ENCODE peak calls at places on chromosomes 13 and 19, in ten cellular contexts. One of them, this sample, is unnamed.

GRCh38 chr19:604355-604754 is 14.7 kb downstream of the HCN2 start:
- DNase-seq in cardiac muscle cell: no peak
- DNase-seq in AG09309: no peak
- DNase-seq in tibial artery: no peak
- DNase-seq in dorsolateral prefrontal cortex: no peak
- DNase-seq in IMR-90: no peak
- DNase-seq in left ventricle myocardium inferior: no peak
- DNase-seq in OCI-LY7: peak
- DNase-seq in WTC11: no peak
- DNase-seq in HL-60: peak
- DNase-seq in this sample: peak

GRCh38 chr13:35549481-35549880 is 73.0 kb upstream of the MAB21L1 start:
- DNase-seq in cardiac muscle cell: no peak
- DNase-seq in AG09309: peak
- DNase-seq in tibial artery: no peak
- DNase-seq in dorsolateral prefrontal cortex: no peak
- DNase-seq in IMR-90: peak
- DNase-seq in left ventricle myocardium inferior: no peak
- DNase-seq in OCI-LY7: no peak
- DNase-seq in WTC11: no peak
- DNase-seq in HL-60: no peak
- DNase-seq in this sample: no peak

GRCh38 chr19:57110592-57111328 is 9.0 kb upstream of the USP29 start:
- DNase-seq in cardiac muscle cell: no peak
- DNase-seq in AG09309: no peak
- DNase-seq in tibial artery: no peak
- DNase-seq in dorsolateral prefrontal cortex: no peak
- DNase-seq in IMR-90: no peak
- DNase-seq in left ventricle myocardium inferior: no peak
- DNase-seq in OCI-LY7: peak
- DNase-seq in WTC11: no peak
- DNase-seq in HL-60: no peak
- DNase-seq in this sample: no peak

GRCh38 chr19:13163609-13164364 is 13.6 kb downstream of the IER2 start:
- DNase-seq in cardiac muscle cell: peak
- DNase-seq in AG09309: no peak
- DNase-seq in tibial artery: peak
- DNase-seq in dorsolateral prefrontal cortex: no peak
- DNase-seq in IMR-90: peak
- DNase-seq in left ventricle myocardium inferior: peak
- DNase-seq in OCI-LY7: peak
- DNase-seq in WTC11: peak
- DNase-seq in HL-60: peak
- DNase-seq in this sample: peak

GRCh38 chr13:76226941-76227340 is 590.8 kb downstream of the LMO7 start:
- DNase-seq in cardiac muscle cell: no peak
- DNase-seq in AG09309: no peak
- DNase-seq in tibial artery: no peak
- DNase-seq in dorsolateral prefrontal cortex: no peak
- DNase-seq in IMR-90: peak
- DNase-seq in left ventricle myocardium inferior: no peak
- DNase-seq in OCI-LY7: no peak
- DNase-seq in WTC11: no peak
- DNase-seq in HL-60: no peak
- DNase-seq in this sample: no peak

GRCh38 chr19:31185261-31185660 is 164.0 kb downstream of the TSHZ3 start:
- DNase-seq in cardiac muscle cell: no peak
- DNase-seq in AG09309: no peak
- DNase-seq in tibial artery: no peak
- DNase-seq in dorsolateral prefrontal cortex: no peak
- DNase-seq in IMR-90: no peak
- DNase-seq in left ventricle myocardium inferior: no peak
- DNase-seq in OCI-LY7: no peak
- DNase-seq in WTC11: no peak
- DNase-seq in HL-60: no peak
- DNase-seq in this sample: no peak

GRCh38 chr19:10288662-10289166 is 1.0 kb upstream of the ICAM5 start:
- DNase-seq in cardiac muscle cell: peak
- DNase-seq in AG09309: no peak
- DNase-seq in tibial artery: no peak
- DNase-seq in dorsolateral prefrontal cortex: peak
- DNase-seq in IMR-90: peak
- DNase-seq in left ventricle myocardium inferior: no peak
- DNase-seq in OCI-LY7: peak
- DNase-seq in WTC11: peak
- DNase-seq in HL-60: no peak
- DNase-seq in this sample: peak

GRCh38 chr13:73451120-73452029 is 392.6 kb downstream of the KLF5 start:
- DNase-seq in cardiac muscle cell: no peak
- DNase-seq in AG09309: no peak
- DNase-seq in tibial artery: no peak
- DNase-seq in dorsolateral prefrontal cortex: no peak
- DNase-seq in IMR-90: no peak
- DNase-seq in left ventricle myocardium inferior: no peak
- DNase-seq in OCI-LY7: no peak
- DNase-seq in WTC11: no peak
- DNase-seq in HL-60: no peak
- DNase-seq in this sample: no peak

GRCh38 chr13:73421310-73421912 is 362.6 kb downstream of the KLF5 start:
- DNase-seq in cardiac muscle cell: no peak
- DNase-seq in AG09309: no peak
- DNase-seq in tibial artery: no peak
- DNase-seq in dorsolateral prefrontal cortex: no peak
- DNase-seq in IMR-90: peak
- DNase-seq in left ventricle myocardium inferior: no peak
- DNase-seq in OCI-LY7: no peak
- DNase-seq in WTC11: no peak
- DNase-seq in HL-60: no peak
- DNase-seq in this sample: no peak

GRCh38 chr19:51338563-51339312 is 3.2 kb downstream of the VSIG10L start:
- DNase-seq in cardiac muscle cell: peak
- DNase-seq in AG09309: no peak
- DNase-seq in tibial artery: peak
- DNase-seq in dorsolateral prefrontal cortex: peak
- DNase-seq in IMR-90: peak
- DNase-seq in left ventricle myocardium inferior: peak
- DNase-seq in OCI-LY7: peak
- DNase-seq in WTC11: peak
- DNase-seq in HL-60: peak
- DNase-seq in this sample: peak

GRCh38 chr19:53927745-53928144 is 18.7 kb downstream of the CACNG7 start:
- DNase-seq in cardiac muscle cell: peak
- DNase-seq in AG09309: peak
- DNase-seq in tibial artery: no peak
- DNase-seq in dorsolateral prefrontal cortex: no peak
- DNase-seq in IMR-90: peak
- DNase-seq in left ventricle myocardium inferior: no peak
- DNase-seq in OCI-LY7: peak
- DNase-seq in WTC11: peak
- DNase-seq in HL-60: no peak
- DNase-seq in this sample: no peak

GRCh38 chr19:13053761-13054604 is 48.7 kb downstream of the LYL1 start:
- DNase-seq in cardiac muscle cell: peak
- DNase-seq in AG09309: peak
- DNase-seq in tibial artery: peak
- DNase-seq in dorsolateral prefrontal cortex: no peak
- DNase-seq in IMR-90: peak
- DNase-seq in left ventricle myocardium inferior: peak
- DNase-seq in OCI-LY7: no peak
- DNase-seq in WTC11: peak
- DNase-seq in HL-60: no peak
- DNase-seq in this sample: no peak

GRCh38 chr19:42422576-42423461 is 4.4 kb downstream of the LIPE start:
- DNase-seq in cardiac muscle cell: peak
- DNase-seq in AG09309: no peak
- DNase-seq in tibial artery: no peak
- DNase-seq in dorsolateral prefrontal cortex: no peak
- DNase-seq in IMR-90: no peak
- DNase-seq in left ventricle myocardium inferior: no peak
- DNase-seq in OCI-LY7: peak
- DNase-seq in WTC11: peak
- DNase-seq in HL-60: peak
- DNase-seq in this sample: no peak

GRCh38 chr13:76397413-76397812 is 488.8 kb downstream of the KCTD12 start:
- DNase-seq in cardiac muscle cell: no peak
- DNase-seq in AG09309: no peak
- DNase-seq in tibial artery: no peak
- DNase-seq in dorsolateral prefrontal cortex: no peak
- DNase-seq in IMR-90: no peak
- DNase-seq in left ventricle myocardium inferior: no peak
- DNase-seq in OCI-LY7: no peak
- DNase-seq in WTC11: no peak
- DNase-seq in HL-60: no peak
- DNase-seq in this sample: no peak

GRCh38 chr13:35475960-35476943 is at the start of gene MAB21L1:
- DNase-seq in cardiac muscle cell: peak
- DNase-seq in AG09309: no peak
- DNase-seq in tibial artery: peak
- DNase-seq in dorsolateral prefrontal cortex: no peak
- DNase-seq in IMR-90: peak
- DNase-seq in left ventricle myocardium inferior: no peak
- DNase-seq in OCI-LY7: no peak
- DNase-seq in WTC11: no peak
- DNase-seq in HL-60: peak
- DNase-seq in this sample: peak

GRCh38 chr19:2542341-2543069 is 66.6 kb downstream of the GADD45B start:
- DNase-seq in cardiac muscle cell: peak
- DNase-seq in AG09309: no peak
- DNase-seq in tibial artery: no peak
- DNase-seq in dorsolateral prefrontal cortex: no peak
- DNase-seq in IMR-90: peak
- DNase-seq in left ventricle myocardium inferior: peak
- DNase-seq in OCI-LY7: no peak
- DNase-seq in WTC11: peak
- DNase-seq in HL-60: peak
- DNase-seq in this sample: no peak

GRCh38 chr19:10305139-10305806 is 4.3 kb downstream of the ZGLP1 start:
- DNase-seq in cardiac muscle cell: no peak
- DNase-seq in AG09309: no peak
- DNase-seq in tibial artery: no peak
- DNase-seq in dorsolateral prefrontal cortex: peak
- DNase-seq in IMR-90: peak
- DNase-seq in left ventricle myocardium inferior: no peak
- DNase-seq in OCI-LY7: no peak
- DNase-seq in WTC11: no peak
- DNase-seq in HL-60: peak
- DNase-seq in this sample: peak

GRCh38 chr13:51083706-51084105 is 27.4 kb downstream of the C13orf42 start:
- DNase-seq in cardiac muscle cell: no peak
- DNase-seq in AG09309: no peak
- DNase-seq in tibial artery: no peak
- DNase-seq in dorsolateral prefrontal cortex: no peak
- DNase-seq in IMR-90: no peak
- DNase-seq in left ventricle myocardium inferior: no peak
- DNase-seq in OCI-LY7: no peak
- DNase-seq in WTC11: no peak
- DNase-seq in HL-60: no peak
- DNase-seq in this sample: no peak
- TF ChIP-seq CTCF in cardiac muscle cell: no peak
- TF ChIP-seq CTCF in AG09309: no peak
- TF ChIP-seq CTCF in tibial artery: no peak
- TF ChIP-seq CTCF in dorsolateral prefrontal cortex: no peak
- TF ChIP-seq CTCF in IMR-90: no peak
- TF ChIP-seq CTCF in left ventricle myocardium inferior: no peak
- TF ChIP-seq CTCF in OCI-LY7: no peak
- TF ChIP-seq CTCF in WTC11: no peak
- TF ChIP-seq CTCF in HL-60: no peak
- TF ChIP-seq CTCF in this sample: no peak

DNA sequence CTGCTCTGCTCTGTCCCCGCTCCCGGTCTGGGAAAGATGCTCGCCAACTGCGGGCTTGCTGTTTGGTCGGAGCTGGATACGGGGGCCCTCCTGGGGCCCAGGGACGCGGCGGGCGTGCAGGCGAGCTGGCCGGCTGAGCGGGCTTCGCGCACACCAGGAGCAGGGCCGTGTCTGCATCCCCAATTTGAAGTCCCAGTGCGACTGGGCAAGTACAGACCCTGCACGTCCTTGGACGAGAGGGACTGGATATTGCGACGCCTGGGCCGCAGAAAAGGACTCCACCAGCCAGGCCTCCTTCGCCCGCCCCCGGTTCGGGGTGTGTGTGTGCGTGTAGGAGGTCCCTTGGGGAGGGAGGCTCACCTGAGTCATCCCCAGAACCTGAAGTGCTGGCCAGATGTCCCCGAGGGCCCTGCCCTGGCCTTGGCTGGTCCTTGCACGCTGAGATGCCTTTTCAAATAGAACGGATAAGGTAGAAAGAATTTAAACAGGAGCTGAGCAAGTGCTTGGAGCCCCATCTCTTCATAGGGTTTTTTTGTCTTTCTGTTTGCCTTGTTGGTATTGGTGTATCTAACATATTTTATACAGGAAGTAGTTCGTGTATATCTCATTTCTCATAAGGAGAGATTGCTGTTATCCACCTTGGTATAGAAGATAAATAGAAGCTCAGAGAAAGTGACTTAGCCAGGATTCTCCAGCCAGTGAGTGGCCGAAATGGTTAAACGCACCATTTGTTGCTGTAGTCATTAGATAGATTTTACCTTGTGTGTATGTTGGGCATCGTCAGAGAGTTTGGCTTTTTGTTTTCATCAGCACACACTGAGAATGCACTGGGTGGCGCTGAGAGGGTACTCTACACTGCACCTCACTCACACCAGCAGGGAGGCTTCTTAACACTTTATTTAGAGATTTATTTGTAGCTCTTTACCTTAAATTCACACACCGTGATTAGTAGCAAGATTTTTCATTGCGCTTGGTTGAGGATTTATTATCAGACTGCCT is 1.1 kb downstream of the NAXD start:
- DNase-seq in cardiac muscle cell: no peak
- DNase-seq in AG09309: no peak
- DNase-seq in tibial artery: peak
- DNase-seq in dorsolateral prefrontal cortex: peak
- DNase-seq in IMR-90: peak
- DNase-seq in left ventricle myocardium inferior: no peak
- DNase-seq in OCI-LY7: peak
- DNase-seq in WTC11: peak
- DNase-seq in HL-60: peak
- DNase-seq in this sample: peak
- TF ChIP-seq CTCF in cardiac muscle cell: peak
- TF ChIP-seq CTCF in AG09309: no peak
- TF ChIP-seq CTCF in tibial artery: no peak
- TF ChIP-seq CTCF in dorsolateral prefrontal cortex: no peak
- TF ChIP-seq CTCF in IMR-90: no peak
- TF ChIP-seq CTCF in left ventricle myocardium inferior: no peak
- TF ChIP-seq CTCF in OCI-LY7: peak
- TF ChIP-seq CTCF in WTC11: no peak
- TF ChIP-seq CTCF in HL-60: no peak
- TF ChIP-seq CTCF in this sample: peak

GRCh38 chr19:29084266-29084665 is 128.7 kb downstream of the UQCRFS1 start:
- DNase-seq in cardiac muscle cell: peak
- DNase-seq in AG09309: peak
- DNase-seq in tibial artery: no peak
- DNase-seq in dorsolateral prefrontal cortex: no peak
- DNase-seq in IMR-90: no peak
- DNase-seq in left ventricle myocardium inferior: no peak
- DNase-seq in OCI-LY7: peak
- DNase-seq in WTC11: peak
- DNase-seq in HL-60: peak
- DNase-seq in this sample: peak
- TF ChIP-seq CTCF in cardiac muscle cell: peak
- TF ChIP-seq CTCF in AG09309: peak
- TF ChIP-seq CTCF in tibial artery: no peak
- TF ChIP-seq CTCF in dorsolateral prefrontal cortex: no peak
- TF ChIP-seq CTCF in IMR-90: peak
- TF ChIP-seq CTCF in left ventricle myocardium inferior: peak
- TF ChIP-seq CTCF in OCI-LY7: peak
- TF ChIP-seq CTCF in WTC11: peak
- TF ChIP-seq CTCF in HL-60: peak
- TF ChIP-seq CTCF in this sample: peak

GRCh38 chr19:58150328-58150921 is at the start of gene ZNF329:
- DNase-seq in cardiac muscle cell: peak
- DNase-seq in AG09309: peak
- DNase-seq in tibial artery: peak
- DNase-seq in dorsolateral prefrontal cortex: peak
- DNase-seq in IMR-90: peak
- DNase-seq in left ventricle myocardium inferior: peak
- DNase-seq in OCI-LY7: peak
- DNase-seq in WTC11: peak
- DNase-seq in HL-60: peak
- DNase-seq in this sample: peak
- TF ChIP-seq CTCF in cardiac muscle cell: no peak
- TF ChIP-seq CTCF in AG09309: no peak
- TF ChIP-seq CTCF in tibial artery: peak
- TF ChIP-seq CTCF in dorsolateral prefrontal cortex: no peak
- TF ChIP-seq CTCF in IMR-90: no peak
- TF ChIP-seq CTCF in left ventricle myocardium inferior: peak
- TF ChIP-seq CTCF in OCI-LY7: no peak
- TF ChIP-seq CTCF in WTC11: no peak
- TF ChIP-seq CTCF in HL-60: no peak
- TF ChIP-seq CTCF in this sample: no peak